ENCODE peak calls at places on chromosomes 13 and 19, in seven cellular contexts. Y is neural crest cell, X is testis, Z is colonic mucosa, T is HCT116, E is osteoblast, C is IMR-90. O is an unnamed sample.

GRCh38 chr13:33764716-33765115 is 53.2 kb upstream of the RFC3 start:
- DNase-seq in Y (no peak), T (no peak), C (no peak), E (no peak), Z (no peak), X (no peak), O (no peak)

GRCh38 chr19:2274937-2275535 is 6.9 kb downstream of the PEAK3 start:
- DNase-seq in Z (peak; percentile 85), T (no peak), X (peak; percentile 77), E (peak; percentile 98), Y (peak; percentile 66), C (peak; percentile 64), O (peak; percentile 70)

GRCh38 chr13:23443878-23444277 is 10.4 kb upstream of the SACS start:
- DNase-seq in Y (no peak), Z (no peak), C (no peak), X (no peak), T (no peak), E (no peak), O (no peak)

GRCh38 chr19:28468701-28469459 is 744.1 kb downstream of the UQCRFS1 start:
- DNase-seq in Y (no peak), E (peak; percentile 87), X (no peak), C (no peak), T (no peak), Z (peak; percentile 83), O (no peak)

GRCh38 chr13:25136872-25137623 is 35.0 kb downstream of the AMER2 start:
- DNase-seq in C (no peak), X (no peak), Y (no peak), E (no peak), Z (peak; percentile 2), T (no peak), O (no peak)

GRCh38 chr13:46165485-46166220 is 16.3 kb downstream of the LCP1 start:
- DNase-seq in Z (no peak), T (no peak), X (no peak), C (no peak), Y (no peak), E (no peak), O (no peak)

GRCh38 chr19:40511487-40511886 is 44.7 kb downstream of the SPTBN4 start:
- DNase-seq in X (no peak), Z (no peak), E (no peak), T (no peak), C (no peak), Y (no peak), O (no peak)

GRCh38 chr13:33678906-33679657 is 138.9 kb upstream of the RFC3 start:
- DNase-seq in Z (peak; percentile 45), E (no peak), Y (peak; percentile 4), C (peak; percentile 1), X (peak; percentile 60), T (no peak), O (no peak)

GRCh38 chr13:40764587-40765403 is 6.2 kb downstream of the MRPS31 start:
- DNase-seq in E (no peak), Z (no peak), X (no peak), C (no peak), Y (no peak), T (no peak), O (no peak)

GRCh38 chr13:43307921-43308433 is 284.6 kb downstream of the DNAJC15 start:
- DNase-seq in E (peak; percentile 72), Z (peak; percentile 67), C (peak; percentile 87), X (peak; percentile 96), T (no peak), Y (no peak), O (peak; percentile 86)

GRCh38 chr19:4081441-4082129 is 14.9 kb upstream of the ZBTB7A start:
- DNase-seq in X (no peak), C (no peak), E (peak; percentile 64), Y (no peak), T (no peak), Z (peak; percentile 54), O (no peak)

GRCh38 chr19:48637948-48638830 is 1.0 kb upstream of the DBP start:
- DNase-seq in Z (peak; percentile 84), Y (peak; percentile 59), X (peak; percentile 95), E (peak; percentile 99), T (peak; percentile 98), C (peak; percentile 96), O (peak; percentile 81)

GRCh38 chr13:92967923-92968322 is 258.7 kb upstream of the GPC6 start:
- DNase-seq in Z (no peak), Y (no peak), T (no peak), X (no peak), E (no peak), C (peak; percentile 16), O (no peak)

GRCh38 chr19:58406818-58407657 is 1.4 kb upstream of the ZNF584 start:
- DNase-seq in T (no peak), Z (no peak), C (no peak), Y (no peak), E (peak; percentile 86), X (no peak), O (no peak)
- TF ChIP-seq CTCF in T (peak; percentile 61), Z (no peak), C (peak; percentile 39), Y (peak; percentile 59), E (peak; percentile 53), X (no peak), O (peak; percentile 75)

GRCh38 chr19:18768997-18769891 is 21.9 kb downstream of the COMP start:
- DNase-seq in X (peak; percentile 69), Z (no peak), C (no peak), T (no peak), E (peak; percentile 60), Y (no peak), O (no peak)

GRCh38 chr19:18769989-18770528 is 21.0 kb downstream of the COMP start:
- DNase-seq in X (no peak), Y (no peak), C (no peak), E (peak; percentile 85), T (no peak), Z (no peak), O (no peak)

GRCh38 chr19:18771328-18772242 is 19.5 kb downstream of the COMP start:
- DNase-seq in E (peak; percentile 71), X (no peak), C (no peak), Y (no peak), Z (no peak), T (no peak), O (no peak)

GRCh38 chr19:18772620-18773587 is 18.2 kb downstream of the COMP start:
- DNase-seq in T (no peak), C (no peak), Y (no peak), E (peak; percentile 77), X (no peak), Z (no peak), O (no peak)

GRCh38 chr19:18770663-18771327 is 20.3 kb downstream of the COMP start:
- DNase-seq in Y (no peak), T (no peak), X (no peak), Z (no peak), E (peak; percentile 73), C (no peak), O (no peak)
- TF ChIP-seq CTCF in Y (no peak), T (no peak), X (no peak), Z (no peak), E (no peak), C (no peak), O (no peak)

DNA sequence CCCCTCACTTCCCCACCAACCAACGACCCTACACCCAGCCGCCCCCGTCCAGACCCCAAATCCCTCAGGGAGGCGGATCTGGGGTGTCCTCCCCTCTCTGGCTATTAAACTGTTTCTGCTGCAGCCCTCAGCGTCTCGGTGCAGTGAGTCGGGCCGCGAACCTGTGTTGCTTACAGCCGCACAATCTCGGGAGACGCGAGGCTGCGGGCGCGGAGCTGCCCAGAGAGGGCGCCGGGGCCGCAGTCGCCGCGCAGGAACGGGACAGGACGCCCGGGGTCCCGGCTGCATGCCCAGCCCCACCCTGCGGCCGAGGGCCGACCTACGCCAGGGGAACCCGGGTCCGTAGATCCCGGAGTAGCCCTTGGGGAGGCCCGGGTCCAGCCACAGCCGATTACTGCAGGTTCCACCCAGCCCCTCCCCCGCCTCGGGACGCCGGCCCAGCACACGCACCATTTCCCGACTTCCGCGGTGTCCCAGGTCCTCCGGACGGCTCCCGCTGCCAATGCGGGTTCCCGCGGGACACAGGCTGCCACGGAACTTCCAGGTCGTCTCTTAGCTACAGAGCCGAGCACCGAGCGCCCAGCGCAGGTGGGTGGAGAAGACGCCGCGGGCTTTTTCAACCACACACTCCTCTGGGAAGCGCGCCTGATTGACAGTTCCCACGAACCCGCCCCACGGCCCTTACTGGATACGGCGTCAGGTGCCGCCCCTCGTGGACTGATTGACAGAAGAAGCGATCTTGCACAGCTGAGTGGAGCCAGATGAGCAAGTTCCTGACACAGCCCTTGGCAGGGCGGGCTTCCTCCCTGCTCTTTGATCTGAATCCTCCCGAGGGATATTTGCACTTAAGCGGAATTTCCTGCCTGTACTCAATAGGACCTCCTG is at the start of gene ZNF799:
- DNase-seq in Z (peak; percentile 99), T (peak; percentile 94), Y (peak; percentile 84), X (peak; percentile 100), C (peak; percentile 95), E (peak; percentile 95), O (peak; percentile 95)
- TF ChIP-seq CTCF in Z (no peak), T (peak; percentile 16), Y (peak; percentile 38), X (peak; percentile 19), C (peak; percentile 3), E (no peak), O (peak; percentile 21)

GRCh38 chr13:53411443-53411842 is 382.8 kb downstream of the OLFM4 start:
- DNase-seq in C (no peak), Z (no peak), Y (no peak), E (no peak), T (no peak), X (no peak), O (no peak)
- TF ChIP-seq CTCF in C (no peak), Z (no peak), Y (no peak), E (no peak), T (no peak), X (no peak), O (no peak)

O was measured in HFFc6.